ENCODE peak calls at places on chromosomes 16 and 17, in five cellular contexts. A is fibroblast of the aortic adventitia, J is brain microvascular endothelial cell, Q is GM12865, U is uterus. W is an unnamed sample.
A peak's percentile ranks its signal among the peaks of the same experiment; 100 is the strongest.

GRCh38 chr17:7380321-7380720 is 568 bp upstream of the TNK1 start:
- DNase-seq in Q (no peak), A (peak; percentile 74), U (no peak), J (no peak), W (no peak)

GRCh38 chr17:81814748-81815645 is 11.0 kb downstream of the GCGR start:
- DNase-seq in U (no peak), J (no peak), Q (no peak), A (no peak), W (no peak)

GRCh38 chr16:11792404-11793260 is 4.4 kb downstream of the ZC3H7A start:
- DNase-seq in J (no peak), A (no peak), Q (no peak), U (no peak), W (no peak)

GRCh38 chr17:57993471-57994365 is 5.7 kb upstream of the VEZF1 start:
- DNase-seq in U (no peak), Q (peak; percentile 54), A (no peak), J (no peak), W (no peak)

GRCh38 chr17:36936455-36936934 is 780 bp upstream of the LHX1 start:
- DNase-seq in U (no peak), Q (no peak), J (no peak), A (no peak), W (peak; percentile 75)

GRCh38 chr17:4276514-4276913 is 12.7 kb upstream of the ANKFY1 start:
- DNase-seq in J (no peak), Q (no peak), U (no peak), A (peak; percentile 13), W (no peak)

GRCh38 chr17:46764709-46765401 is 53.6 kb downstream of the WNT3 start:
- DNase-seq in J (peak; percentile 42), Q (no peak), U (no peak), A (peak; percentile 55), W (no peak)

GRCh38 chr17:22704674-22705073 is 1012.4 kb downstream of the KCNJ18 start:
- DNase-seq in Q (no peak), J (no peak), U (no peak), A (no peak), W (no peak)

GRCh38 chr16:89067677-89068076 is 26.0 kb upstream of the ACSF3 start:
- DNase-seq in J (no peak), A (no peak), U (no peak), Q (no peak), W (no peak)

GRCh38 chr17:35116845-35117244 is 2.8 kb downstream of the RAD51D start:
- DNase-seq in Q (no peak), J (no peak), U (no peak), A (no peak), W (no peak)
- TF ChIP-seq CTCF in Q (no peak), J (no peak), U (no peak), A (no peak), W (no peak)

GRCh38 chr16:2428787-2429036 is 535 bp upstream of the CCNF start:
- DNase-seq in J (peak; percentile 11), A (no peak), Q (no peak), U (no peak), W (no peak)

GRCh38 chr16:2429037-2429770 is at the start of gene CCNF:
- DNase-seq in J (peak; percentile 94), Q (peak; percentile 97), A (peak; percentile 91), U (peak; percentile 96), W (peak; percentile 98)

GRCh38 chr16:2426941-2427361 is 2.3 kb upstream of the CCNF start:
- DNase-seq in Q (no peak), U (no peak), A (no peak), J (no peak), W (no peak)

GRCh38 chr16:2427526-2427925 is 1.7 kb upstream of the CCNF start:
- DNase-seq in A (no peak), U (no peak), J (no peak), Q (no peak), W (no peak)

DNA sequence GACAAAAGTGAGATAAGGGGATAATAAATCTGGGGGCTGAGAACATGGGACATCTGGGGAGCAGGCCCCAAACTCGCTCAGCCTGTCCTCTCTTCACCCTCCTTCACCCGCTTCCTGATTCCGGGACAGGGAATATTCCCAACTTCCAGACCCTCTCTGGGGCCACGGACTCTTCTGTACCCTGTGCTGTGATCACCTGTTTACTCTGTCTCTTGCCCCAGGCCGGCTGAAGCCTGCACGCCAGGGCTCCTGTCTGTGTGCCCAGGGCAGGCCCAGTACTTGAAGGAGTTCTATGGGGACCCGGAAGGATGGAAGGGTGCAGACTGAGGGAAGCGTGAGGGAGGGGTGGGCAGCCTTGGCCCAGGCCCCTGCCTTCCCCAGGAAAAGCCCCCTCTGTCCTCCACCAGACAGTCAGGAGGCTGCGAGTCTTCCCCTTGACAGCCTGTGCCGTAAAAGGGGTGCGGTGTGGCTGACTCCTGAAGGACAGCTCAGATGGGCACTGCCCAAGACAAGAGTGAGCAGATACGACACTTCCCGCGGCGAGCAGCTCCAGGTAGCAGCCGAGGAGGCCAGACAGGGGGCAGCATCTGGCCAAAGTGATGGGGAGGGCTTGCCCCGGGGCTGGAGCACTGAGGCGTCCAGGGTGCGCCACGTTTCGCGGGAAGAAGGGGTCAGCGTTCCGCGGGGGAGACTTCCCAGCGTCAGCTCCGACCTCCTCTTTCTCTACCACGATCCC is 1.0 kb upstream of the CCNF start:
- DNase-seq in U (peak; percentile 44), J (no peak), A (peak; percentile 7), Q (peak; percentile 75), W (no peak)
- TF ChIP-seq CTCF in U (peak; percentile 27), J (peak; percentile 51), A (peak; percentile 41), Q (peak; percentile 41), W (no peak)

GRCh38 chr16:74650966-74651567 is 15.6 kb downstream of the RFWD3 start:
- DNase-seq in U (no peak), J (no peak), Q (no peak), A (peak; percentile 21), W (no peak)
- TF ChIP-seq CTCF in U (no peak), J (peak; percentile 51), Q (peak; percentile 29), A (peak; percentile 48), W (peak; percentile 77)

DNA sequence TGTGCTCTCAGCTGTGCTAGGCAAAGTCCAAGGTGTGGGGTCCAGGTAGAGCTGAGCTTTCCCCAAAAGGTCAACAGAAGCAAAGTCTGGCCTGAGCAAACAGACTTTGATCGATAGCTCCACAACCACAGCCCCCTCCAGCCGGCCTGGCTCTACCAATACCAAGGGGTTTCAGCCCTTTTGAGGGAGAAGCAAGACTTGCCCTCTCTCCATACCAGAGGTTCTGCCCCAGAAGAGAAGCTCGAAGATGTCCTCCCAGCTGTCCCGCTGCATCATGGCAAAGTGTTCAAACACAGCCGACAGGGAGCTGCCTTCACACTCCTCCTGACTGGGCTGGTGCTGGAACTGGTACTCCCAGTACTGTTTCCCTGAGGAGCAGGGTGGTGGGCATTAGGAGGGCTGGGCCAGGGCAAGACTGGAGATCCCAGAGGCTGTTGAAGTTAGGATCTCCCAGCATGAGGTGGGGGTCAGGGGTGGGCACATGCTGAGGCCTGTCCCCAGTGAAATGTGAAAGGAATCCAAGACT is 1.7 kb downstream of the VTN start:
- DNase-seq in Q (no peak), U (no peak), A (no peak), J (no peak), W (no peak)
- TF ChIP-seq CTCF in Q (no peak), U (no peak), A (no peak), J (no peak), W (no peak)

DNA sequence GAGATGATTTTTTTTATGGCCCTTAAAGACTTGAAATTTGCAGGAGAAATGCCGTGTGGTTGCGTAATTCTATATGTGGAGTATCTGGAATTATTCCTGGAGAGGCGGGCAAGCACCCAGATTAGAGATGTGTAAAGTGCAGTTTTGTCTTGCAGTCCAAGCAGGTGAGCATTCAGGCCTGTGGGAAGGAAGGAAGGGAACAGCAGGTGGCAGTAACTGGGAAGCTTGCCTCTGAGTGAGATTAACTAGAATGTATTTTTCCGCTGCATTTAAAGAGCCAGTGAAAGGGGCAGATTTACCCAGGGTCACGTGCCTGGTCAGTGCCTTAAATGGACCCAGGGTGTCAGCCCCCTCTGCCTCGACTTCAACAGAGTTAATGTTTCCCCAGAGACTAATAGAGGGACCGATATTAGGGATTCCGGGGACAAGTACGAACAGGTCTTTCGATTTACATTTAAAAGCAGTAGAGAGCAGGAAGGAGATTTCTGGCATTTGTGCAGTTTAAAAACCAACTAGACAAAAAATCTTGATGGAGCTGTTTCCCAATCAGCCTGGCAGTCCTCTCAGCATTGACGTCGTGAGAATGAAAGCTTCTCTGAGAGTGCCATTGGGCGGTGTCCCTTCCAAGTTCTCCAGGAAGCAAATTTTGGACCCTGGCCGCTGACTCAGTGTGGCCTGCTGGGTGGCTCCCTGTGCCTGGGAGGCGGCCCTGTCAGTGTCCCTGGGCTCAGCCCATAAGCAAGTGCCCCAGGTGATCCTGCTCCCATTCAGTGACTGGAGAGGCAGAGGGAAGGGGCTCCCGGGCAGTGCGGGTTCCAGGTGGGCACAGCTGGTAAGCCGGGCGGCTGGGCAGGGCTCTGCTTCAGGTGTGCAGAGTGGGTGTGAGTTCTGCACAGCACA is 38.2 kb downstream of the KSR1 start:
- DNase-seq in U (peak; percentile 43), J (no peak), Q (no peak), A (peak; percentile 85), W (no peak)
- TF ChIP-seq CTCF in U (peak; percentile 25), J (peak; percentile 58), Q (no peak), A (peak; percentile 44), W (peak; percentile 48)

DNA sequence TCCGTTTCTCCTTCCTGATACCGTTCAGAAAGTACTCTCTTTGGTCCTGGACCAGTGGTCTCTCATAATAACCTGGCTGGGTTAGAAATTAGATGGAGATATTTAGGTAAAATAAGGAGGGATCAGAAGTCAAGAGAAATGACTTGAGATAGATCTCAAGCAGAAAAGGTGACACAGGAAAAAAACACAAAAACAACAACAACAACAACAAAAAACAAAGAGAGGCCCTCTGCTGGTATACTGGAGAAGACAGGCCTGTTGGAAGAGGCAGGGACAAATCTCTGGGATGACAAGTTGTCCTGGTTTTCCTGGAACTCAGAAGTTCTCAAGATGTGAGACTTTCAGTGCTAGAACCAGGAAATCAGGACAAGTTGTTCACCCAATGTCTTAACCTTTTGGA is 430.5 kb downstream of the SHISA9 start:
- DNase-seq in U (no peak), J (no peak), A (no peak), Q (no peak), W (no peak)
- TF ChIP-seq CTCF in U (no peak), J (peak; percentile 21), A (no peak), Q (peak; percentile 3), W (no peak)

GRCh38 chr16:66983033-66983432 is 5.4 kb upstream of the CES4A start:
- DNase-seq in U (no peak), Q (no peak), A (no peak), J (no peak), W (no peak)
- TF ChIP-seq CTCF in U (no peak), Q (no peak), A (no peak), J (no peak), W (no peak)

GRCh38 chr16:51125992-51126391 is 25.1 kb downstream of the SALL1 start:
- DNase-seq in J (no peak), A (no peak), Q (no peak), U (no peak), W (no peak)
- TF ChIP-seq CTCF in J (no peak), A (no peak), Q (no peak), U (no peak), W (peak; percentile 47)

GRCh38 chr16:57372372-57373116 is at the start of gene CX3CL1:
- DNase-seq in A (peak; percentile 50), Q (no peak), J (peak; percentile 28), U (peak; percentile 68), W (peak; percentile 78)
- TF ChIP-seq CTCF in A (peak; percentile 8), Q (no peak), J (peak; percentile 22), U (no peak), W (peak; percentile 31)

W was measured in type B pancreatic cell.